ENCODE peak calls at places on chromosomes 12 and 14, in eight cellular contexts. X is ELR, P is GM23338, N is NCI-H345, E is iPS-NIHi11, O is tibial artery, W is SW 1271, M is NCI-H526 treated with DMSO at 0.1 percent for 48 hours. Y is an unnamed sample.

GRCh38 chr12:115349711-115350110 is 665.7 kb upstream of the TBX3 start:
- DNase-seq in X (no peak), P (no peak), N (no peak), E (no peak), O (no peak), W (no peak), M (no peak), Y (no peak)

GRCh38 chr14:85279407-85279806 is 250.5 kb upstream of the FLRT2 start:
- DNase-seq in X (peak), P (no peak), N (no peak), E (no peak), O (no peak), W (no peak), M (no peak), Y (no peak)

GRCh38 chr12:110035534-110036104 is 12.7 kb downstream of the C12orf76 start:
- DNase-seq in X (no peak), P (no peak), N (no peak), E (no peak), O (no peak), W (no peak), M (no peak), Y (no peak)

GRCh38 chr12:78918221-78918620 is 53.6 kb downstream of the SYT1 start:
- DNase-seq in X (no peak), P (no peak), N (no peak), E (no peak), O (no peak), W (no peak), M (no peak), Y (no peak)

GRCh38 chr14:32382704-32383103 is 53.6 kb downstream of the AKAP6 start:
- DNase-seq in X (peak), P (peak), N (no peak), E (peak), O (no peak), W (peak), M (no peak), Y (no peak)

GRCh38 chr12:47766496-47767196 is 6.4 kb upstream of the SLC48A1 start:
- DNase-seq in X (no peak), P (peak), N (no peak), E (no peak), O (no peak), W (no peak), M (no peak), Y (no peak)

GRCh38 chr14:90903101-90903500 is 86.9 kb upstream of the TTC7B start:
- DNase-seq in X (peak), P (peak), N (peak), E (peak), O (no peak), W (peak), M (peak), Y (peak)

GRCh38 chr12:53737951-53738833 is 10.9 kb upstream of the CALCOCO1 start:
- DNase-seq in X (no peak), P (peak), N (no peak), E (peak), O (no peak), W (no peak), M (no peak), Y (peak)

GRCh38 chr14:23828001-23828400 is 125.6 kb upstream of the DHRS4 start:
- DNase-seq in X (no peak), P (no peak), N (no peak), E (no peak), O (no peak), W (no peak), M (no peak), Y (no peak)

GRCh38 chr14:61256826-61257468 is 24.2 kb downstream of the TMEM30B start:
- DNase-seq in X (no peak), P (no peak), N (no peak), E (no peak), O (no peak), W (no peak), M (no peak), Y (no peak)

GRCh38 chr14:20681348-20682126 is 2.8 kb upstream of the RNASE4 start:
- DNase-seq in X (peak), P (peak), N (no peak), E (peak), O (peak), W (peak), M (peak), Y (peak)

GRCh38 chr12:53231859-53232640 is at the start of gene RARG:
- DNase-seq in X (peak), P (peak), N (peak), E (peak), O (peak), W (peak), M (no peak), Y (no peak)

GRCh38 chr12:27462851-27463250 is 16.3 kb downstream of the SMCO2 start:
- DNase-seq in X (no peak), P (no peak), N (no peak), E (no peak), O (no peak), W (no peak), M (no peak), Y (no peak)

GRCh38 chr14:90677484-90678045 is 138.7 kb downstream of the TTC7B start:
- DNase-seq in X (peak), P (no peak), N (no peak), E (no peak), O (no peak), W (no peak), M (no peak), Y (no peak)

GRCh38 chr12:52561880-52562449 is 9.0 kb upstream of the KRT71 start:
- DNase-seq in X (peak), P (peak), N (no peak), E (peak), O (no peak), W (peak), M (no peak), Y (no peak)

GRCh38 chr12:101414533-101415119 is 7.1 kb upstream of the ARL1 start:
- DNase-seq in X (peak), P (peak), N (peak), E (peak), O (no peak), W (peak), M (peak), Y (peak)

GRCh38 chr12:2154050-2154449 is 101.3 kb downstream of the CACNA1C start:
- DNase-seq in X (peak), P (no peak), N (no peak), E (no peak), O (no peak), W (no peak), M (no peak), Y (no peak)

GRCh38 chr12:104877107-104877705 is 80.9 kb downstream of the SLC41A2 start:
- DNase-seq in X (peak), P (peak), N (peak), E (peak), O (no peak), W (peak), M (peak), Y (peak)

GRCh38 chr12:121059031-121059898 is 20.2 kb upstream of the OASL start:
- DNase-seq in X (no peak), P (no peak), N (no peak), E (no peak), O (no peak), W (no peak), M (no peak), Y (no peak)

GRCh38 chr12:75526655-75527511 is 15.5 kb upstream of the KRR1 start:
- DNase-seq in X (peak), P (peak), N (peak), E (peak), O (no peak), W (peak), M (peak), Y (peak)

GRCh38 chr12:1594295-1595025 is at the start of gene FBXL14:
- DNase-seq in X (peak), P (peak), N (peak), E (peak), O (peak), W (peak), M (peak), Y (peak)

GRCh38 chr14:74585406-74586335 is 26.4 kb downstream of the LTBP2 start:
- DNase-seq in X (no peak), P (no peak), N (no peak), E (no peak), O (no peak), W (no peak), M (no peak), Y (no peak)

GRCh38 chr14:104214411-104214810 is 76.0 kb downstream of the KIF26A start:
- DNase-seq in X (no peak), P (no peak), N (no peak), E (no peak), O (no peak), W (no peak), M (no peak), Y (no peak)

GRCh38 chr12:55737581-55738112 is 5.3 kb upstream of the GDF11 start:
- DNase-seq in X (no peak), P (no peak), N (no peak), E (no peak), O (no peak), W (no peak), M (no peak), Y (no peak)

GRCh38 chr14:91244501-91244901 is at the start of gene GPR68:
- DNase-seq in X (peak), P (peak), N (peak), E (peak), O (peak), W (no peak), M (no peak), Y (no peak)

GRCh38 chr14:70027785-70028428 is 148.7 kb downstream of the SMOC1 start:
- DNase-seq in X (peak), P (peak), N (peak), E (peak), O (peak), W (peak), M (peak), Y (peak)

GRCh38 chr12:121232163-121232562 is 22.2 kb downstream of the P2RX4 start:
- DNase-seq in X (no peak), P (no peak), N (no peak), E (no peak), O (no peak), W (no peak), M (no peak), Y (no peak)

GRCh38 chr12:76083761-76084276 is 666 bp downstream of the NAP1L1 start:
- DNase-seq in X (peak), P (peak), N (peak), E (peak), O (peak), W (peak), M (peak), Y (peak)

GRCh38 chr12:43551971-43552559 is at the start of gene ADAMTS20:
- DNase-seq in X (no peak), P (peak), N (no peak), E (peak), O (no peak), W (no peak), M (no peak), Y (no peak)

GRCh38 chr12:25817166-25817565 is 141.3 kb upstream of the RASSF8 start:
- DNase-seq in X (no peak), P (no peak), N (no peak), E (no peak), O (no peak), W (no peak), M (no peak), Y (no peak)

GRCh38 chr12:86264451-86265328 is 8.5 kb upstream of the MGAT4C start:
- DNase-seq in X (no peak), P (peak), N (peak), E (peak), O (no peak), W (no peak), M (no peak), Y (peak)

GRCh38 chr14:68636597-68636996 is 156.3 kb downstream of the ZFP36L1 start:
- DNase-seq in X (no peak), P (no peak), N (no peak), E (no peak), O (peak), W (no peak), M (no peak), Y (no peak)